ENCODE peak calls at places on chromosomes 6 and 20, in five cellular contexts. Y is tibial nerve, G is right lobe of liver, N is stomach, W is prostate gland. X is an unnamed sample.

GRCh38 chr6:54267798-54268197 is 40.4 kb upstream of the TINAG start:
- DNase-seq in Y (no peak), N (no peak), G (peak; percentile 46), W (peak; percentile 32), X (peak; percentile 39)

GRCh38 chr6:164051427-164051826 is 636.9 kb downstream of the QKI start:
- DNase-seq in G (no peak), Y (no peak), W (no peak), N (no peak), X (no peak)

GRCh38 chr20:45059022-45059728 is 41.8 kb downstream of the KCNS1 start:
- DNase-seq in W (no peak), N (no peak), Y (no peak), G (no peak), X (no peak)

GRCh38 chr20:35145141-35145564 is 2.0 kb downstream of the EDEM2 start:
- DNase-seq in G (no peak), N (no peak), Y (no peak), W (peak; percentile 10), X (peak; percentile 52)

GRCh38 chr6:4820704-4821276 is 44.6 kb downstream of the CDYL start:
- DNase-seq in Y (no peak), N (no peak), W (no peak), G (no peak), X (no peak)

GRCh38 chr20:7232796-7233195 is 465.3 kb downstream of the BMP2 start:
- DNase-seq in Y (no peak), W (no peak), G (no peak), N (no peak), X (no peak)

GRCh38 chr20:32655903-32656500 is 17.7 kb downstream of the C20orf203 start:
- DNase-seq in G (no peak), Y (no peak), W (no peak), N (no peak), X (no peak)

GRCh38 chr6:63476302-63476701 is 96.0 kb upstream of the LOC128125822 start:
- DNase-seq in G (peak; percentile 60), W (no peak), N (no peak), Y (no peak), X (peak; percentile 34)

GRCh38 chr20:56759741-56760278 is 130.7 kb downstream of the TFAP2C start:
- DNase-seq in G (no peak), Y (no peak), N (no peak), W (no peak), X (no peak)

GRCh38 chr20:58604410-58604881 is 46.6 kb upstream of the STX16 start:
- DNase-seq in N (no peak), W (no peak), G (no peak), Y (no peak), X (no peak)

GRCh38 chr6:136067731-136068341 is 182.3 kb downstream of the MTFR2 start:
- DNase-seq in Y (no peak), W (no peak), N (no peak), G (no peak), X (peak; percentile 6)

GRCh38 chr6:7787137-7787575 is 61.3 kb downstream of the BMP6 start:
- DNase-seq in Y (no peak), N (no peak), W (peak; percentile 27), G (no peak), X (no peak)

GRCh38 chr20:20606046-20606445 is 106.4 kb downstream of the RALGAPA2 start:
- DNase-seq in N (no peak), W (no peak), Y (no peak), G (no peak), X (no peak)
- TF ChIP-seq POLR2A in N (no peak), W (no peak), Y (no peak), G (no peak), X (no peak)

DNA sequence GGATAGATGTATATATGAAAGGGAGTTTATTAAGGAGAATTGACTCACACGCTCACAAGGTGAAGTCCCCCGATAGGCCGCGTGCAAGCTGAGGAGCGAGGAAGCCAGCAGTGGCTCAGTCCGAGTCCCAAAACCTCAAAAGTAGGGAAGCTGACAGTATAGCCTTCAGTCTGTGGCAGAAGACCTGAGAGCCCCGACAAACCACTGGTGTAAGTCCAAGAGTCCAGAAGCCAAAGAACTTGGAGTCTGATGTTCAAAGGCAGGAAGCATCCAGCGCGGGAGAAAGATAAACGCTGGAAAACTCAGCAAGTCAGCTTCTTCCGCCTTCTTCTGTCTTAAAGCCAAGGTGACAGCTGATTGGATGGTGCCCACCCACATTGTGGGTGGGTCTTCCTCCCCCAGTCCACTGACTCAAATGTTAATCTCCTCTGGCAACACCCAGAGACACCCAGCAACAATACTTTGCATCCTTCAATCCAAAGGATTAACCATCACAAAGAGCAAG is 102.6 kb upstream of the GJE1 start:
- DNase-seq in W (no peak), N (no peak), Y (no peak), G (no peak), X (no peak)
- H3K4me3 ChIP-seq in W (no peak overlapping the region), N (no peak overlapping the region), Y (no peak overlapping the region), G (no peak overlapping the region), X (no peak overlapping the region)

DNA sequence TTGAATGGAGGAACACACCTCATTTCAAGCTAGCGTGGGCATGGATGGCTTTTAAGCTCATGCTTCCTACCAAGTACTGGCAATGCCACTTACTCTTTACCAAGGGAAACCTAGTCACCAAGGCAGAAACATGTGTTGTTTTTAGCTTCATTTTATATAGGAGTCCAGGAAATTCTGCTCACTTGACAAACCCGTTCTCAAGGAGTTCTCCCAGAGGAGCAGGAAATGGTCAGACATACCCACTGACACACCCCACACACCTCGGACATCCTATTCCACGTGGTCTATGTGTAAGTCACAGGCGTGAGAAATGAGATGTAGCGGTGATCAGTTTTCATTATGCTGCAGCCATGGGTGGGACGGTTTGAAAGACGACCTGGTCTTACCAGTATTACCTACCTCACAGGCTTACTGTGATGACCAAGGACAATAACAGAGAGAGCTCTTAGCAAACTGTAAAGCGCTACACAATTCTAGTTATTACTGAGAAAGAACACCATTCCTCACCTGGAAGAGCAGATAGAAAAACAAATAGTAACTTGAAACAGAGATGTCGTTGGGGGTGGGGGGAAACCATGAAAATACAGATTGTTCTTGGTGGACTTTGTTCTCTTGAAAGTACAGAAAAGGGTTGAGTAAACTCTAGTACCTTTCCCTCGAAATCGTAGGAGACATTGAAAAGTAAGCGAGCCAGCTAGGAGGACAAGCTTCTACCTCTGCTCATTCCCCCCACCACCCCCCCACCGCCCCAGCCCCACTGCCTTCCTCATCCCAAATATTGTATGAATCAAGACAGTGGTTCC is 1.7 kb downstream of the CNKSR3 start:
- DNase-seq in W (peak; percentile 45), Y (no peak), N (no peak), G (no peak), X (peak; percentile 50)
- TF ChIP-seq POLR2A in W (peak; percentile 49), Y (no peak), N (no peak), G (no peak), X (no peak)

GRCh38 chr20:62552613-62553012 is 76.8 kb upstream of the GATA5 start:
- DNase-seq in Y (no peak), N (no peak), G (no peak), W (no peak), X (no peak)
- H3K4me3 ChIP-seq in Y (no peak overlapping the region), N (no peak overlapping the region), G (no peak overlapping the region), W (no peak overlapping the region), X (no peak overlapping the region)

GRCh38 chr20:63956664-63957003 is 418 bp upstream of the UCKL1 start:
- DNase-seq in W (no peak), Y (no peak), G (no peak), N (no peak), X (no peak)
- TF ChIP-seq POLR2A in W (no peak), Y (no peak), G (no peak), N (no peak), X (no peak)

GRCh38 chr6:159043986-159044385 is 805 bp downstream of the TAGAP start:
- DNase-seq in W (no peak), N (no peak), G (no peak), Y (no peak), X (no peak)

GRCh38 chr6:159044899-159045727 is at the start of gene TAGAP:
- DNase-seq in G (no peak), W (peak; percentile 46), Y (peak; percentile 59), N (peak; percentile 70), X (peak; percentile 46)

GRCh38 chr6:159042003-159042823 is 2.6 kb downstream of the TAGAP start:
- DNase-seq in G (peak; percentile 73), Y (no peak), N (peak; percentile 77), W (peak; percentile 68), X (peak; percentile 79)

GRCh38 chr6:159042824-159043181 is 2.0 kb downstream of the TAGAP start:
- DNase-seq in Y (no peak), G (no peak), W (no peak), N (no peak), X (no peak)

DNA sequence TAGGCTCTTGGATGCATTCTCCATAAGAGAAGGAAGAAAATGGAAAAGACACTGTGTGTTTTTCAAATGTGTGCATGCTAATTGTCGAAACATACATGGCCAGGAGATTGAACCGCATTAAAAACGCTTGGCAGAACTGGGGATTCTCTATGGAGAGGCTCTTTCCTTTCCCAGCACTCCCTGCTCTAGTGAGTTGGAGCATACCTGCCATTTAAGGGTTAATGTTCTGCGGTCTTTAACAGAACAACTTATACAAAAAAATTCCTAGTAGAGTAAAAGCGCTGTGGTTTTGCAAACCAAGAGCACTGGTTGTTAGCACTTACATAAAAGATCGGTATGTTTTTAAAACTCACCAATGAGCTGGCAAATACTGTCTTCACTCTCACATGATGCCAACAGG is 1.6 kb downstream of the TAGAP start:
- DNase-seq in N (no peak), Y (no peak), W (no peak), G (no peak), X (no peak)
- H3K4me3 ChIP-seq in N (peak overlapping the region; percentile 39), Y (peak overlapping the region; percentile 11), W (no peak overlapping the region), G (no peak overlapping the region), X (no peak overlapping the region)